ENCODE peak calls at places on chromosomes 4 and X, in nine cellular contexts. Y is mesendoderm, E is SK-N-SH, C is colonic mucosa, U is K562, B is neural progenitor cell, V is PC-3, Z is astrocyte, O is neuronal stem cell. L is an unnamed sample.

GRCh38 chr4:173254646-173255045 is 79.5 kb downstream of the HMGB2 start:
- DNase-seq in Y (no peak), B (no peak), O (no peak), Z (no peak), V (no peak), U (no peak), C (no peak), E (no peak), L (no peak)

GRCh38 chr4:12211636-12212035 is 782.9 kb upstream of the HS3ST1 start:
- DNase-seq in O (no peak), Y (no peak), U (no peak), C (no peak), E (no peak), B (no peak), Z (no peak), V (no peak), L (no peak)

GRCh38 chr4:159455675-159456235 is 352.9 kb downstream of the RAPGEF2 start:
- DNase-seq in E (peak), B (peak), V (peak), Z (peak), C (no peak), O (peak), Y (peak), U (peak), L (peak)

GRCh38 chr4:16199132-16199531 is 27.1 kb downstream of the TAPT1 start:
- DNase-seq in C (no peak), B (peak), O (no peak), V (peak), Y (peak), E (peak), U (no peak), Z (peak), L (peak)

GRCh38 chrX:78103656-78104446 is at the start of gene PGK1:
- DNase-seq in C (peak), Z (peak), E (peak), U (peak), Y (peak), B (peak), V (peak), O (peak), L (peak)

GRCh38 chrX:32937043-32937442 is 274.3 kb downstream of the DMD start:
- DNase-seq in O (no peak), B (no peak), C (no peak), E (no peak), Y (no peak), Z (no peak), U (no peak), V (no peak), L (no peak)

GRCh38 chr4:182074842-182075241 is 168.4 kb upstream of the TENM3 start:
- DNase-seq in U (no peak), C (no peak), B (no peak), Z (no peak), E (no peak), V (no peak), Y (no peak), O (no peak), L (no peak)

GRCh38 chr4:136424052-136424451 is 1108.2 kb downstream of the PCDH18 start:
- DNase-seq in B (peak), U (no peak), O (no peak), E (peak), Z (no peak), C (no peak), V (no peak), Y (no peak), L (no peak)

GRCh38 chr4:128298129-128298758 is 10.6 kb upstream of the PGRMC2 start:
- DNase-seq in U (no peak), O (no peak), V (no peak), E (no peak), C (peak), Z (no peak), B (no peak), Y (no peak), L (no peak)

GRCh38 chr4:173703076-173703475 is 173.0 kb upstream of the HAND2 start:
- DNase-seq in C (no peak), O (no peak), Z (no peak), V (no peak), U (no peak), B (no peak), E (no peak), Y (no peak), L (no peak)

GRCh38 chr4:169337510-169337909 is 66.8 kb upstream of the SH3RF1 start:
- DNase-seq in V (peak), E (no peak), Z (peak), Y (no peak), O (no peak), C (no peak), U (no peak), B (no peak), L (peak)

GRCh38 chr4:139814285-139815015 is 148.8 kb downstream of the MGST2 start:
- DNase-seq in B (no peak), C (no peak), U (no peak), Y (no peak), E (no peak), Z (peak), V (no peak), O (no peak), L (no peak)

GRCh38 chr4:139816856-139817255 is 151.2 kb downstream of the MGST2 start:
- DNase-seq in C (no peak), E (no peak), O (no peak), V (no peak), Y (peak), U (no peak), B (no peak), Z (no peak), L (no peak)

GRCh38 chr4:139819082-139819481 is 153.5 kb downstream of the MGST2 start:
- DNase-seq in O (no peak), E (no peak), C (no peak), U (no peak), Y (no peak), B (no peak), V (no peak), Z (no peak), L (no peak)

GRCh38 chr4:139817657-139818452 is 152.2 kb downstream of the MGST2 start:
- DNase-seq in V (no peak), Y (no peak), U (no peak), O (no peak), Z (no peak), E (no peak), B (no peak), C (no peak), L (no peak)

DNA sequence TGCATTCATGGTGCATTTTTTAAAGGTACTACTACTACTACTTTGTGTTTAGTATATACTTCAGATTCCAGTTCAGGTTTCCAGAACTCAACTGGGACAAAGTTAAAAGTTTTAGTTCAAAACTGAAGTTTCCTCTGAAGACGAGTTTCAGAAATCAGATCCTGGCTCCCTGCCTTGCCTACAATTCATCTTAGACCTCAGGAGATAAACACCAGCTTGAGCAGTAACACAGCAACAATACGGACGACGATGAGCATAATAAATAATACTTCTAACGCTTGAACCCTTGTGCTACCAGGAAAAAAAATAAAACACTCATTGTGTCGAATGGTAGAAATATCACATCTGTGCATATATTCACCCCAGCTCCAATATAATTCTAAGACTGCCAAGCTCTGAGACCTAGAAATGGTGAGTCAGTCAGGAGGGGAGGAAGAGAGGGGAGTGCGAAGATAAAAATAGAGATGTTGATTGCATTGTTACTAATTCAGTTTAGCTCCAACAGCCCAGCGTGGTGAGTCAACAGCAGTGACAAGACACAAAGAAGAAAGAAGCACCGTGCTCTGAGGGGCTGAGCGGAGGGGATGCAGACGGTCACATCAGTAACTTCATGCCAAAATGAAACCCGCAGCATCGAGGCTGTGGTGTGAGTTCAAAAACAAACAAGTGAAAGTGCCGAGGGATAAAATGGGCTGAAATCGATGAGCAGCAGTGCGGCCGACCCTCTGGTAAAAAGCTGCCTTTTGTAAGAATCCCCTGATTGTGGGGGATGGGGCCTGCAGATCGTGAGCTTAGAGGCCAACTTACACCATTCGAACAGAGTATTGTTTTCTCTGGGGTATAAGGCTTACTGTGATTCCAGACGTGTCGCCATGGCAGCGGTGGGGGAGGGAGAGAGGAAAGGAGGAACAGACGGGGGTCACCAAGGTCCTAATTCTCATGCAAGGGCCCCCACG is 150.3 kb downstream of the MGST2 start:
- DNase-seq in Y (peak), O (peak), Z (peak), U (peak), V (peak), B (peak), E (no peak), C (no peak), L (peak)
- H3K9ac ChIP-seq in Y (peak), O (no peak), Z (peak), U (no peak), V (no peak), B (no peak), E (peak), C (no peak), L (peak)

DNA sequence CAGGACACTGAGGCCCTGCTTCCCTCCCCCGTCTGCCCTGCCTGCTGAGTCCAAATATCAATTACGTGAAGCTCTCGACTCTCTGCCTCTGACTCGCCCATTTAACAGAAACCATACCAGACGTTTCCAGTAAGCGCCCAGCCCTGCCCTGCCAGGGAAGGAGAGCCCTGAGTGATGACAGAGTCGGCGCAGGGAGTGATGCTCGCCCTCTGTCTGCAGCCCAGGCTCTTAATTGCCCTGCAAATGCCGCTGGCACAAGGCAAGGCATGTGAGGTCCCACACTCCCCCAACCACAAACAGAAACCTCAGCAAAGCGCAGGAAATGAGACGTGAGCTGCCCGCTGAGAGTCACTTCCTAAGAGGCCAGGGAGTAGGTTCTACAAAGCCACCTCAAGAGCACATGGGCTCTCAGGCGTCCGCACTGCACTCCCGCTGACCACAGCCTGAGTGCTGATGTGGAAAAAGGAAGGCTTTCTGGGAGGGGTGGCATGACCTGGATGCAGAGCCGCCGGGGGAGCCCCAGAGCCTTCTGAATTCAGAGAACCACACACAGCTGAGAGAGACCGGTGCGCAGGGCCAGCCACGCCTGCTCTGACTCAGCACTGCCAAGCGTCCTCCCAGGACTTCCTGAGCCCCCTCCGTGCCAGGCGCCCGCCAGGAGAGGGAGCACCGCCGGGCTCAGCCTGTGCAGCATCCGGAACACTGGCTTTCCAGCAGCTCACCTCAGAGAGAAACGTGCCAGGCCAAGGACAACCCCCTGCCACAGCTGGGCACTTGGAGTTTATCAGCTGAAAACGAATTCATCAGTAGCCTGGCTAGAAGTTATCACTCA is 5.3 kb downstream of the ZFYVE28 start:
- DNase-seq in C (peak), E (peak), O (peak), V (peak), Y (peak), U (peak), Z (peak), B (peak), L (peak)
- H3K9ac ChIP-seq in C (peak), E (peak), O (peak), V (peak), Y (peak), U (peak), Z (peak), B (no peak), L (peak)

DNA sequence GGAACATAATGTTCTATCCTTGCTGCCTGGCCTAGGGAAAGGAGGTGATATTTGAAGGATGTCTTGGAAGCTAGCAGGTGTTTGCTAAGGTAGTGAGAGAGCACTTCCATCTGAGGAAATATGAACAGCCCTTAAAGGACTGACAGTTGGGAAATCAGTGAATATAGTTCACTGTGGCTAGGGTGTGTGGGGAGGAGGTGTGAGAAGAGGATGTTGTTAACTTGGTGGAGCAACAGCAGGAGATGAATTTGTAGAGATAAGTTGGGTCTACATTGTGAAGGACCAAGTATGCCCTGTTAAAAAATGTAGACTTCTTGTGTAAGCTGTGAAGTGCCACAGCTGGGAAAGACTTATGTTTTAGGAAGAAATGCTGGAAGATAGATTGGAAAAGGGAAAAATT is 25.5 kb downstream of the TBC1D19 start:
- DNase-seq in U (no peak), C (no peak), Z (no peak), V (no peak), Y (peak), E (no peak), O (no peak), B (no peak), L (no peak)
- H3K9ac ChIP-seq in U (no peak), C (no peak), Z (no peak), V (no peak), Y (no peak), E (no peak), O (no peak), B (no peak), L (no peak)

GRCh38 chr4:153969542-153969941 is 180.7 kb upstream of the SFRP2 start:
- DNase-seq in Y (no peak), B (no peak), E (no peak), Z (no peak), O (no peak), V (no peak), C (no peak), U (no peak), L (peak)
- H3K9ac ChIP-seq in Y (no peak), B (no peak), E (no peak), Z (no peak), O (no peak), V (no peak), C (no peak), U (no peak), L (no peak)

GRCh38 chr4:80062527-80062926 is 10.5 kb downstream of the ANTXR2 start:
- DNase-seq in Z (no peak), E (no peak), V (no peak), U (no peak), B (no peak), O (no peak), Y (no peak), C (no peak), L (no peak)

GRCh38 chr4:80054375-80054774 is 18.7 kb downstream of the ANTXR2 start:
- DNase-seq in E (no peak), Y (no peak), B (no peak), Z (no peak), O (no peak), C (no peak), U (no peak), V (no peak), L (no peak)

GRCh38 chr4:80053140-80053910 is 19.7 kb downstream of the ANTXR2 start:
- DNase-seq in U (no peak), C (no peak), B (no peak), Y (no peak), O (no peak), Z (no peak), E (no peak), V (no peak), L (peak)

GRCh38 chr4:80058740-80059139 is 14.3 kb downstream of the ANTXR2 start:
- DNase-seq in E (no peak), Y (peak), U (peak), O (no peak), V (no peak), C (no peak), Z (no peak), B (no peak), L (no peak)
- H3K9ac ChIP-seq in E (peak), Y (no peak), U (no peak), O (no peak), V (no peak), C (no peak), Z (no peak), B (no peak), L (no peak)

DNA sequence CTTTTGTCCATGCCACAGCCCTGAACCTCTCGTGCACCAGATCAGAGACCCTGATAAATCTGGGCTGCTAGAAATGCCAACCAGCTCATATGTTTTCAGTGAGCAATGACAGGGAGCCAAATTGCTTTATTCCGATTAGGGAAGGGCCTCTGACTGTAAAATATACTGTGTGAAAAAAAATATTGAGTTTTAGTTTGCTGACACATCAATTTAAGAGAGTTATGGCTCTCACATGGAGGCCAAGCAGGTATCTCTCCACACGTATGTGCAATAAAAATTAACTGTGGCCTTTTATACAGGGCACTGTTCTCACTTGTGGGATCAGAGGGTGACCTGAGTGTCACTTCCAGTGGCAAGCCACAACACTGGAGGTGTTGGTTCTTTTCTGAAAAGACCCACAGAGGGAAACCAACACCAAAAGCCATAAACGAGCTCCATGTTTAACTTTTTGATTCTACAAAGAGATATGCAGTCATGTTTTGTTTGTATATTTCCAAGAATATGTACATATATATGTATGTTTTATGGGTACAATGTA is 462.8 kb downstream of the MID1IP1 start:
- DNase-seq in U (no peak), C (no peak), Y (no peak), V (no peak), O (no peak), Z (no peak), E (no peak), B (no peak), L (no peak)
- H3K9ac ChIP-seq in U (no peak), C (no peak), Y (no peak), V (no peak), O (no peak), Z (no peak), E (no peak), B (no peak), L (no peak)

DNA sequence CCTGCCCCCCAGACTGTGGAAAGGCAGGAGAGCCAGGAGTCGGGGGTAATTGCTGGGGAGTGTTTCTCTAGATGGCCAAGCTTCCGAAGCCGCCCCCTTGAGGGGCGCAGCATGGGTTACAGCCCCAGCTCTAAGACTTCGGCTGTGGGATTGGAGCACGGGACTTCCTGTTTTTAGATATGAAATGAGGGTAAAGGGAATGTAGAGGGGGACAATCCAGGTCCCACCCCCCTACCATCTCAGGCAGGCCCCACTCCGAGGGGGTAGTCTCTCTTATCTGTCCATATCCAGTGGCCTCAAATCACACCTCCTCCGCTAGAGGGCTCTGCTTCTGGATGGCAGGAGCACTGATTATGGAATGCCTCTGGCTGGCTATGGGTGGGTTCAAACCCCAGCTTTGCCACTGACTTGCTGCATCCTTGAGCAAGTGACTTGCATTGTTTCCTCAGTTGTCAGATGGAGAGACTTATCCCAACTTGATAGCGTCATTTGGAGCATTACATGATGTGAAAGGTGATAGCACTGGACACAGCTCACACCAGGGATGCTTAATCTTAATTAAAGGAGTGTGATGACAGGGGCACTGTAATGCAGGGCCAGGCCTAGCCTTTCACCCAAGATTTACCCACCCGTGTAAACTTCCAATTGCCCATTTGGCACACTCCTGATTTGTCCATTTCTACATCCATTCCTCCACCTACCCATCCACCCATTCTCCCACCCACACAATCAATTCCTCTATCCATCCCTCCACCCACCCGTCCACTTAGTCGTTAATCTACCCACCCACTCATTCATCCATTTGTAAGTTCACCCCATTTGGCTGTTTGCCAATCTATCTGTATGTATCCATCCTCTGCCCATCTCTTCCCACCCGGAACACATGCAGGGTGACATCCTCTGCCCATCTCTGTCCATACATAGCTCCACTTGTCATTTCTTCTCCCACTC is 845 bp upstream of the KCND1 start:
- DNase-seq in C (peak), O (no peak), V (peak), B (peak), Y (peak), E (peak), U (peak), Z (peak), L (peak)
- H3K9ac ChIP-seq in C (peak), O (peak), V (no peak), B (no peak), Y (peak), E (no peak), U (no peak), Z (peak), L (peak)